ENCODE peak calls at places on chromosome 15, in nine cellular contexts. D is AG04450; Z is cardiac muscle cell; Y is NCI-H1105; G is hippocampal formation; B is LHCN-M2; S is NCI-H345; C is left lobe of liver; X is stimulated activated CD4-positive, alpha-beta T cell treated with anti-CD3 and anti-CD28 coated beads, Interleukin-4, amount 100 ng/mL, for 48 hours. V is an unnamed sample.

GRCh38 chr15:51714162-51714561 is 23.3 kb downstream of the LYSMD2 start:
- DNase-seq in Y (no peak), B (no peak), C (no peak), S (no peak), X (no peak), G (no peak), Z (no peak), D (no peak), V (no peak)

GRCh38 chr15:90610220-90610619 is 80.5 kb downstream of the CRTC3 start:
- DNase-seq in Y (no peak), Z (peak), D (peak), B (peak), C (no peak), S (no peak), X (no peak), G (no peak), V (peak)

GRCh38 chr15:62637498-62637897 is 405.0 kb upstream of the TPM1 start:
- DNase-seq in X (no peak), S (no peak), B (no peak), Z (no peak), D (no peak), Y (no peak), G (no peak), C (no peak), V (no peak)

GRCh38 chr15:46091860-46092450 is 457.1 kb downstream of the SQOR start:
- DNase-seq in S (no peak), B (peak), Y (no peak), X (no peak), D (peak), Z (peak), C (no peak), G (no peak), V (peak)

GRCh38 chr15:44713006-44713966 is 2.0 kb downstream of the B2M start:
- DNase-seq in D (no peak), G (no peak), B (peak), S (no peak), C (no peak), Z (peak), X (no peak), Y (peak), V (peak)

GRCh38 chr15:57849332-57849731 is 142.8 kb downstream of the POLR2M start:
- DNase-seq in D (no peak), S (no peak), X (no peak), Y (no peak), C (no peak), B (peak), Z (no peak), G (no peak), V (peak)

GRCh38 chr15:68228143-68228970 is 1.2 kb downstream of the CLN6 start:
- DNase-seq in G (no peak), Z (peak), X (no peak), B (peak), S (no peak), D (no peak), Y (no peak), C (peak), V (peak)

GRCh38 chr15:91849180-91849579 is 4.3 kb upstream of the SLCO3A1 start:
- DNase-seq in X (no peak), Z (no peak), D (no peak), G (no peak), B (no peak), Y (no peak), S (no peak), C (no peak), V (no peak)

GRCh38 chr15:87764461-87765236 is 491.9 kb downstream of the NTRK3 start:
- DNase-seq in D (peak), C (no peak), S (no peak), Y (no peak), Z (peak), X (no peak), B (peak), G (no peak), V (peak)

GRCh38 chr15:83842281-83842680 is 188.4 kb downstream of the ADAMTSL3 start:
- DNase-seq in Y (no peak), D (no peak), G (no peak), B (no peak), S (no peak), Z (no peak), C (no peak), X (no peak), V (no peak)

GRCh38 chr15:31440754-31441298 is 114.2 kb downstream of the KLF13 start:
- DNase-seq in D (no peak), Y (no peak), C (peak), G (no peak), B (no peak), Z (peak), S (no peak), X (no peak), V (no peak)

GRCh38 chr15:53580371-53580770 is 179.1 kb downstream of the WDR72 start:
- DNase-seq in S (no peak), B (no peak), Y (no peak), C (peak), D (no peak), X (no peak), G (no peak), Z (no peak), V (no peak)